ENCODE peak calls at places on chromosomes 12 and 14, in six cellular contexts. E, K, Z, F, C and X are unnamed samples.

GRCh38 chr14:74978416-74978947 is 23.1 kb upstream of the PGF start:
- DNase-seq in E (no peak), K (no peak), Z (no peak), C (no peak), F (no peak), X (no peak)

GRCh38 chr14:102215071-102215470 is 75.4 kb downstream of the WDR20 start:
- DNase-seq in E (peak; percentile 35), K (no peak), Z (no peak), F (no peak), C (no peak), X (no peak)

GRCh38 chr12:68733661-68734071 is 12.3 kb upstream of the SLC35E3 start:
- DNase-seq in K (no peak), Z (no peak), F (no peak), E (no peak), C (no peak), X (no peak)

GRCh38 chr12:12405882-12406281 is 49.0 kb downstream of the BORCS5 start:
- DNase-seq in Z (peak; percentile 84), K (no peak), F (no peak), C (no peak), E (peak; percentile 84), X (peak; percentile 93)

GRCh38 chr14:74669846-74670245 is 43.0 kb downstream of the AREL1 start:
- DNase-seq in K (no peak), Z (no peak), C (no peak), F (no peak), E (no peak), X (no peak)

GRCh38 chr12:53324113-53324778 is 2.8 kb upstream of the AAAS start:
- DNase-seq in Z (peak; percentile 26), E (peak; percentile 10), K (no peak), F (no peak), C (peak; percentile 89), X (no peak)

GRCh38 chr14:58829594-58829993 is 191.8 kb downstream of the DACT1 start:
- DNase-seq in C (no peak), K (no peak), E (no peak), F (no peak), Z (no peak), X (no peak)

GRCh38 chr14:68191567-68192321 is 372.2 kb downstream of the RAD51B start:
- DNase-seq in C (no peak), K (no peak), F (no peak), E (no peak), Z (peak; percentile 59), X (no peak)

GRCh38 chr12:118060301-118061010 is 523 bp downstream of the WSB2 start:
- DNase-seq in Z (peak; percentile 61), F (peak; percentile 58), E (peak; percentile 36), C (no peak), K (peak; percentile 40), X (no peak)

GRCh38 chr12:53180931-53181645 is 363 bp upstream of the CSAD start:
- DNase-seq in E (peak; percentile 81), Z (peak; percentile 78), F (peak; percentile 75), K (peak; percentile 80), C (peak; percentile 78), X (no peak)

GRCh38 chr12:90729741-90730140 is 225.2 kb downstream of the CCER1 start:
- DNase-seq in Z (no peak), C (no peak), F (no peak), E (no peak), K (peak; percentile 26), X (peak; percentile 6)

GRCh38 chr14:48914921-48915320 is 671.3 kb downstream of the RPS29 start:
- DNase-seq in K (no peak), C (no peak), F (no peak), E (no peak), Z (no peak), X (no peak)

GRCh38 chr12:19299765-19300164 is 139.5 kb upstream of the AEBP2 start:
- DNase-seq in F (no peak), K (no peak), E (no peak), Z (no peak), C (no peak), X (no peak)

GRCh38 chr14:93007225-93007997 is 84.5 kb downstream of the CHGA start:
- DNase-seq in Z (no peak), E (no peak), F (peak; percentile 62), C (no peak), K (no peak), X (peak; percentile 54)

GRCh38 chr12:109875572-109876131 is 4.7 kb downstream of the GLTP start:
- DNase-seq in K (no peak), F (no peak), Z (no peak), E (no peak), C (no peak), X (no peak)

GRCh38 chr12:3933819-3934192 is 60.6 kb upstream of the PARP11 start:
- DNase-seq in F (no peak), E (no peak), Z (no peak), C (no peak), K (no peak), X (no peak)

GRCh38 chr14:33647385-33647786 is 303.5 kb downstream of the EGLN3 start:
- DNase-seq in E (no peak), K (peak; percentile 85), Z (no peak), C (no peak), F (no peak), X (peak; percentile 85)

GRCh38 chr12:26010293-26010821 is 51.9 kb downstream of the RASSF8 start:
- DNase-seq in C (no peak), E (no peak), K (peak; percentile 43), Z (no peak), F (no peak), X (no peak)

GRCh38 chr14:100668352-100668751 is 58.3 kb upstream of the DLK1 start:
- DNase-seq in K (no peak), C (no peak), F (no peak), Z (no peak), E (no peak), X (no peak)

GRCh38 chr14:86196476-86196875 is 666.5 kb downstream of the FLRT2 start:
- DNase-seq in E (no peak), Z (no peak), F (no peak), C (no peak), K (no peak), X (no peak)

GRCh38 chr14:36584167-36584811 is 1.9 kb upstream of the NKX2-8 start:
- DNase-seq in Z (no peak), C (no peak), F (no peak), K (no peak), E (no peak), X (no peak)

GRCh38 chr12:78863482-78864427 is 819 bp upstream of the SYT1 start:
- DNase-seq in Z (peak; percentile 21), K (peak; percentile 66), E (peak; percentile 80), C (no peak), F (no peak), X (no peak)

DNA sequence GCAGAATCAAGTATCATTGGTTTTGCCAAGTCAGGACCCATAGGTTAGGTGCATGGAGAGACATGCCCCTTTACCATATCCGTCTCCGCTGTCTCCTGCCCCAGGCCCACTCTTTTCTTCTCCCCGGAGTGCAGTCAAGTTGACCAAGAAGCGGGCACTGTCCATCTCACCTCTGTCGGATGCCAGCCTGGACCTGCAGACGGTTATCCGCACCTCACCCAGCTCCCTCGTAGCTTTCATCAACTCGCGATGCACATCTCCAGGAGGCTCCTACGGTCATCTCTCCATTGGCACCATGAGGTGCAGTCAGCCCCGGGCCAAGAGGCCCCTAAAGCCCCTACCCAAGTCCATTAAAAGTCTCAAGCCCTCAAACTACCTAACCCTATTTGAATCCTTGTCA is 5.0 kb downstream of the GLI1 start:
- DNase-seq in Z (no peak), C (no peak), F (no peak), E (no peak), K (no peak), X (no peak)
- TF ChIP-seq CTCF in Z (no peak), C (no peak), F (no peak), E (no peak), K (no peak), X (no peak)

GRCh38 chr14:73324536-73324932 is 87.2 kb downstream of the PAPLN start:
- DNase-seq in F (no peak), E (no peak), Z (no peak), C (no peak), K (no peak), X (no peak)

GRCh38 chr14:73325063-73325462 is 87.8 kb downstream of the PAPLN start:
- DNase-seq in Z (no peak), E (no peak), K (no peak), C (no peak), F (no peak), X (no peak)

GRCh38 chr14:73323889-73324535 is 86.7 kb downstream of the PAPLN start:
- DNase-seq in C (no peak), F (no peak), K (no peak), E (no peak), Z (no peak), X (no peak)

GRCh38 chr14:73325630-73326299 is 88.5 kb downstream of the PAPLN start:
- DNase-seq in E (no peak), F (no peak), C (no peak), K (no peak), Z (no peak), X (no peak)
- H3K4me3 ChIP-seq in E (no peak overlapping the region), F (no peak overlapping the region), C (no peak overlapping the region), K (no peak overlapping the region), Z (no peak overlapping the region), X (no peak overlapping the region)

GRCh38 chr14:104509673-104510072 is 69.9 kb upstream of the C14orf180 start:
- DNase-seq in C (no peak), E (no peak), F (no peak), K (no peak), Z (no peak), X (no peak)
- TF ChIP-seq CTCF in C (no peak), E (no peak), F (no peak), K (no peak), Z (no peak), X (peak; percentile 19)

DNA sequence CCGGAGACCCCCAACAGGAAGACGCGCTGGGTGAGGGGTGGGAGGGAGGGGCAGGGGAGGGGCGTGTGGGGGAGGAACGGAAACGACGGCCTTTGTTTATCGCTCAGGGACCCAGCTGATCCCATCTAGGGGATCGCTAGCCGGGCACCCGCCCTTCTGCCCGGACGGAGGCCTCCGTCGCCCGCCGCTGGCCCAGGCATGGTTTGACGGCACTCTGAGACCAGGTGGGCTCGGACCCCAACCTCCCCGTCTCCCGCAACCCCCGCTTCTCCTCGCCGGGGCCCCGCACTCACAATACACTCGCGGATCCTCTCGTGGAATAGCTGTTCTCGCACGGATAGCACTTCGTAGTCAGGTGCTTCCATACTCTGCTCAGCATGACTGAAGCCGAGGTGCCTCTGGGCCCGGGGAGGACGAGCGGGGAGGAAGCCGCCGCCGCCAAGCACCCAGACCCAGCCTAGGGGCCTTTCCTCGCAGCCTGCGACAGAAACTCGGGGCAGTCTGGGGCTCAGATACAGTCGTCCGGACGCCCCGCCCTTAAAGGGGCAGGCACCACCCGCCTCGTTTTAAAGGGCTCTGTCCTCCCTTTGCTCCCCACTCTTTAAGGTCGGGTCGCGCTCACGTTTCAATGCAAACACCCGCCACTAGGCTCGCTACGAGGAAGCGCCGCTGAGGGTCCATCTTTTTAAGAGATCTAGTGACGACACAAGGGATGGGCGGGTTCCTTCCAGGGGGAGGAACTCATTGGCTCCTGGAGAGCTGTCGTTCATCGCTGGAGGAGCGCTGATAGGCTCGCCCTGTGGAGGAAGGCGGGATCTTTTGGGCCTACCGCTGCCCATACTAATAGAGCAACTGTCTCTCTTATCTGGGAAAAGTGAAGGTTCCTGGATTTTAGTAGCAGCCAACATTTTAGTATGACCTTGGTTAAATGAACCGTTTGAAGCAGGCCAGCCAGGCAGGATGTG is at the start of gene LMBR1L:
- DNase-seq in F (peak; percentile 98), E (peak; percentile 96), Z (peak; percentile 94), C (peak; percentile 98), K (peak; percentile 98), X (peak; percentile 88)
- H3K4me3 ChIP-seq in F (peak within 1 kb of the TSS; percentile 88), E (peak within 1 kb of the TSS; percentile 99), Z (peak within 1 kb of the TSS; percentile 84), C (peak within 1 kb of the TSS; percentile 92), K (peak within 1 kb of the TSS; percentile 92), X (peak within 1 kb of the TSS; percentile 88)